ENCODE peak calls at places on chromosomes 2 and 18, in seven cellular contexts. D is A549, M is Peyer's patch, U is tibial nerve, O is K562, Q is ovary, Z is GM12892. Y is an unnamed sample.

GRCh38 chr18:34834897-34835296 is 124.8 kb downstream of the DTNA start:
- DNase-seq in D (no peak), M (no peak), U (no peak), O (no peak), Q (no peak), Z (no peak), Y (no peak)

GRCh38 chr2:226855766-226856165 is 19.9 kb downstream of the RHBDD1 start:
- DNase-seq in D (no peak), M (no peak), U (no peak), O (no peak), Q (no peak), Z (no peak), Y (no peak)

GRCh38 chr2:160241251-160242137 is 41.4 kb upstream of the ITGB6 start:
- DNase-seq in D (peak), M (no peak), U (peak), O (no peak), Q (no peak), Z (no peak), Y (peak)

GRCh38 chr18:52339891-52340371 is at the start of gene DCC:
- DNase-seq in D (peak), M (no peak), U (no peak), O (peak), Q (peak), Z (no peak), Y (no peak)

GRCh38 chr2:100739735-100740432 is 80.1 kb upstream of the NPAS2 start:
- DNase-seq in D (no peak), M (no peak), U (no peak), O (peak), Q (no peak), Z (no peak), Y (no peak)

GRCh38 chr2:216339456-216340279 is 32.6 kb downstream of the MARCHF4 start:
- DNase-seq in D (peak), M (no peak), U (no peak), O (no peak), Q (peak), Z (no peak), Y (peak)

GRCh38 chr2:239593965-239594771 is 193.3 kb upstream of the HDAC4 start:
- DNase-seq in D (no peak), M (no peak), U (no peak), O (no peak), Q (peak), Z (no peak), Y (no peak)

GRCh38 chr2:218067523-218067922 is 1.5 kb upstream of the RUFY4 start:
- DNase-seq in D (no peak), M (no peak), U (no peak), O (no peak), Q (no peak), Z (no peak), Y (no peak)

GRCh38 chr2:180653481-180653880 is 326.9 kb upstream of the UBE2E3 start:
- DNase-seq in D (no peak), M (no peak), U (no peak), O (no peak), Q (no peak), Z (no peak), Y (no peak)

GRCh38 chr2:95042472-95043271 is 17.2 kb downstream of the MAL start:
- DNase-seq in D (no peak), M (no peak), U (no peak), O (no peak), Q (no peak), Z (no peak), Y (no peak)

GRCh38 chr2:162929571-162929970 is 91.0 kb upstream of the KCNH7 start:
- DNase-seq in D (peak), M (no peak), U (no peak), O (no peak), Q (no peak), Z (no peak), Y (no peak)

GRCh38 chr18:35344736-35345459 is 678 bp upstream of the ZNF24 start:
- DNase-seq in D (no peak), M (peak), U (no peak), O (no peak), Q (peak), Z (no peak), Y (no peak)

GRCh38 chr18:58528011-58528367 is 100.9 kb downstream of the ALPK2 start:
- DNase-seq in D (no peak), M (no peak), U (no peak), O (no peak), Q (no peak), Z (no peak), Y (no peak)

GRCh38 chr2:86062043-86062442 is 43.6 kb downstream of the POLR1A start:
- DNase-seq in D (peak), M (no peak), U (no peak), O (no peak), Q (no peak), Z (no peak), Y (peak)

GRCh38 chr2:208174144-208174543 is 10.8 kb upstream of the CRYGA start:
- DNase-seq in D (no peak), M (no peak), U (no peak), O (no peak), Q (no peak), Z (no peak), Y (no peak)

GRCh38 chr2:15919716-15920444 is 20.5 kb upstream of the MYCN start:
- DNase-seq in D (no peak), M (no peak), U (no peak), O (no peak), Q (no peak), Z (no peak), Y (no peak)

GRCh38 chr2:20400787-20401494 is 45.9 kb upstream of the RHOB start:
- DNase-seq in D (no peak), M (no peak), U (no peak), O (no peak), Q (no peak), Z (no peak), Y (no peak)

GRCh38 chr2:241598487-241598886 is 38.5 kb downstream of the THAP4 start:
- DNase-seq in D (peak), M (no peak), U (no peak), O (peak), Q (no peak), Z (no peak), Y (no peak)

GRCh38 chr2:23571066-23571465 is 186.1 kb downstream of the KLHL29 start:
- DNase-seq in D (no peak), M (no peak), U (no peak), O (no peak), Q (no peak), Z (no peak), Y (no peak)

GRCh38 chr18:23209796-23210195 is 74.5 kb downstream of the CABLES1 start:
- DNase-seq in D (no peak), M (no peak), U (no peak), O (no peak), Q (no peak), Z (no peak), Y (no peak)

GRCh38 chr2:170155022-170155722 is 22.8 kb upstream of the MYO3B start:
- DNase-seq in D (peak), M (no peak), U (no peak), O (peak), Q (no peak), Z (no peak), Y (peak)

GRCh38 chr18:13982136-13982535 is 66.8 kb upstream of the MC2R start:
- DNase-seq in D (no peak), M (no peak), U (no peak), O (no peak), Q (no peak), Z (no peak), Y (no peak)

GRCh38 chr18:29496276-29496675 is 1319.3 kb upstream of the CDH2 start:
- DNase-seq in D (no peak), M (no peak), U (no peak), O (no peak), Q (no peak), Z (no peak), Y (no peak)

GRCh38 chr2:108413731-108414130 is 35.3 kb upstream of the GCC2 start:
- DNase-seq in D (no peak), M (no peak), U (no peak), O (no peak), Q (no peak), Z (no peak), Y (no peak)

GRCh38 chr2:237744270-237744612 is 54.3 kb upstream of the RBM44 start:
- DNase-seq in D (no peak), M (no peak), U (no peak), O (no peak), Q (no peak), Z (no peak), Y (no peak)

GRCh38 chr2:179562330-179562885 is 297.8 kb upstream of the SESTD1 start:
- DNase-seq in D (no peak), M (no peak), U (no peak), O (no peak), Q (no peak), Z (no peak), Y (no peak)

DNA sequence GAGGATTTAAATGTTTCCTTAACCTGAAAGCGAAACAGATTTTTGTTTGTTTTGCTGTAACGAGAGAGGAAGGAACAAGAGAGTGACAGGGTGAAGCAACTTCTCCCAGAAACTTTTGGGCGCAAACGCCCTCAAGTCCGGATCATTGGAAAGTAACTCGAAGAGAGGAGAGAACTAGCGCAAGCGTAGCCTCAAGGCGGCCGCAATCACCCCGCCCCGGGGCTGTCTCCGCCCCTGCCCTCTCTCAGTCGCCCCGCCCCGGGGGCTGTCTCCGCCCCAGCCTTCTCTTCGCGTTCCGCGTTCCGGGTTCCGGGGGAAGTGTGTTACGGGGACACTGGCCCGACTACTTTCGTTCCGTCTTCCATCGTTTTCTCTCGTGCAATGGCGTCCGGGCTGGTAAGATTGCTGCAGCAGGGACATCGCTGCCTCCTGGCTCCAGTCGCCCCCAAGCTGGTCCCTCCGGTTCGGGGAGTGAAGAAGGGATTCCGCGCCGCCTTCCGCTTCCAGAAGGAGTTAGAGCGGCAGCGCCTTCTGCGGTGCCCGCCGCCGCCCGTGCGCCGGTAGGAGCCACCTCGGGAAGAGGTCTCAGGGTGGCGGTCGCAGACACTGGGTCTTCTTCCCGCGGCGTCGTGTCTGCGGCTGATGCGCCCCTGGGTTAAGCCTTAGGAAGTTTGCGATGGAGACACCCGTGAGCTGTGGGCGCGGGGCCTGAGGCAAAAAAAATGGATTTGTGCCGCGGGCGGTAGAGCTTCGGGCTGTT is at the start of gene MRPL44:
- DNase-seq in D (peak), M (peak), U (peak), O (peak), Q (peak), Z (peak), Y (peak)
- TF ChIP-seq POLR2A in D (peak), M (peak), U (peak), O (peak), Q (peak), Z (peak), Y (peak)

GRCh38 chr2:24830351-24830750 is 37.1 kb downstream of the CENPO start:
- DNase-seq in D (peak), M (no peak), U (no peak), O (no peak), Q (no peak), Z (peak), Y (no peak)

GRCh38 chr2:24830786-24831185 is 37.6 kb downstream of the CENPO start:
- DNase-seq in D (no peak), M (no peak), U (no peak), O (no peak), Q (no peak), Z (peak), Y (no peak)

GRCh38 chr2:24831736-24832421 is 38.7 kb downstream of the CENPO start:
- DNase-seq in D (no peak), M (no peak), U (no peak), O (no peak), Q (no peak), Z (no peak), Y (no peak)

GRCh38 chr2:24832526-24832925 is 39.3 kb downstream of the CENPO start:
- DNase-seq in D (no peak), M (no peak), U (no peak), O (no peak), Q (no peak), Z (no peak), Y (no peak)

GRCh38 chr2:24831216-24831615 is 38.0 kb downstream of the CENPO start:
- DNase-seq in D (no peak), M (no peak), U (no peak), O (no peak), Q (no peak), Z (no peak), Y (no peak)
- TF ChIP-seq POLR2A in D (no peak), M (no peak), U (no peak), O (no peak), Q (no peak), Z (no peak), Y (no peak)

DNA sequence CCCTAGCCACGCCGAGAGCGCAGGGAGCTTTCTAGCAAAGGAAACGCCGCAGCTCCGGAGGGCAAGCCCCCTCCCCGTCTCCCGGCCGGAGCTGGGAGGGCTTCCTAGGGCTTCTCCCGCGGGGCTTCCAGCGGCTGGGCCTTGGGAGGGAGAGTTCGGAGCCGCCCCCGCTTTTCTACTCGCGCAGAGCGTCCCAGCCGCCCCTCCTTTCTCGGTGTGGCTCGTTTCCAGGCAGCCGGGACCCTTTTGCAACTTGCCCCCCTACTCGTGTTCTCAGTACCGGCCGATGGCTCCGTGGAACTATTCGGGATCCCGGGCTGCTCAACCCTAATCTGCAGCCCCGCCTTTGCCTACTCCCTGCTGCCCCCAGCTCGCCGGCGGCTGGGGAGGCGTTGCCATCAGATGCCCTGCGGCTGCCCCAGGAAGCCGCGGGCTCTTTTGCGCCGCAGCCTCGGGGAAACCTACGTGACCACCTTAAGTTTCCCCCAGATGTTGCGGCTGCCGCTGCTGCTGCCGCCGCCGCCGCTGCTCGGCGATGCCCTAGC is 1.5 kb upstream of the NR4A2 start:
- DNase-seq in D (peak), M (peak), U (no peak), O (no peak), Q (peak), Z (no peak), Y (peak)
- TF ChIP-seq POLR2A in D (no peak), M (peak), U (peak), O (peak), Q (peak), Z (peak), Y (peak)

GRCh38 chr2:64213607-64214275 is 69.5 kb upstream of the PELI1 start:
- DNase-seq in D (no peak), M (peak), U (no peak), O (peak), Q (no peak), Z (no peak), Y (no peak)
- TF ChIP-seq POLR2A in D (no peak), M (no peak), U (no peak), O (no peak), Q (no peak), Z (no peak), Y (no peak)

Y was measured in H54.